ENCODE peak calls at places on chromosomes 1 and 21, in five cellular contexts. O is NCI-H1105 treated with DMSO at 0.1 percent for 48 hours, C is uterus, B is NCI-H1694 treated with DMSO at 0.1 percent for 48 hours, H is NCI-H1436. U is an unnamed sample.

GRCh38 chr1:181497870-181498269 is 14.6 kb downstream of the CACNA1E start:
- DNase-seq in O (no peak), C (no peak), B (no peak), H (no peak), U (no peak)

GRCh38 chr1:6414443-6414844 is 5.3 kb downstream of the HES2 start:
- DNase-seq in O (no peak), C (no peak), B (peak), H (peak), U (no peak)

GRCh38 chr1:151047591-151047924 is at the start of gene C1orf56:
- DNase-seq in O (peak), C (peak), B (peak), H (peak), U (no peak)

GRCh38 chr21:43209575-43210453 is 41.0 kb downstream of the CRYAA start:
- DNase-seq in O (no peak), C (peak), B (no peak), H (no peak), U (no peak)

GRCh38 chr1:109298666-109299086 is 8.1 kb downstream of the MYBPHL start:
- DNase-seq in O (no peak), C (no peak), B (no peak), H (no peak), U (no peak)

GRCh38 chr1:3642921-3643675 is 6.8 kb downstream of the WRAP73 start:
- DNase-seq in O (no peak), C (no peak), B (no peak), H (no peak), U (no peak)

GRCh38 chr1:33007190-33008050 is 29.3 kb downstream of the AK2 start:
- DNase-seq in O (peak), C (peak), B (peak), H (peak), U (peak)

GRCh38 chr1:37410815-37411214 is 63.6 kb upstream of the ZC3H12A start:
- DNase-seq in O (no peak), C (no peak), B (no peak), H (no peak), U (no peak)

GRCh38 chr21:44907966-44908364 is 12.7 kb downstream of the ITGB2 start:
- DNase-seq in O (no peak), C (no peak), B (no peak), H (no peak), U (no peak)

GRCh38 chr1:113928129-113928949 is 785 bp upstream of the HIPK1 start:
- DNase-seq in O (no peak), C (no peak), B (no peak), H (no peak), U (no peak)

GRCh38 chr1:26132825-26133167 is 21.2 kb downstream of the PDIK1L start:
- DNase-seq in O (no peak), C (no peak), B (no peak), H (no peak), U (no peak)

GRCh38 chr1:15849775-15850449 is 2.4 kb downstream of the SPEN start:
- DNase-seq in O (peak), C (peak), B (peak), H (peak), U (peak)

GRCh38 chr1:232611834-232612233 is 18.1 kb downstream of the SIPA1L2 start:
- DNase-seq in O (no peak), C (no peak), B (no peak), H (no peak), U (no peak)

GRCh38 chr21:32009263-32009662 is 136.4 kb downstream of the HUNK start:
- DNase-seq in O (no peak), C (no peak), B (no peak), H (no peak), U (no peak)

GRCh38 chr1:19656780-19657475 is 7.7 kb upstream of the HTR6 start:
- DNase-seq in O (peak), C (no peak), B (no peak), H (no peak), U (no peak)

GRCh38 chr21:32916522-32917099 is 109.1 kb upstream of the OLIG2 start:
- DNase-seq in O (no peak), C (no peak), B (no peak), H (no peak), U (no peak)

GRCh38 chr21:28148400-28149064 is 844.1 kb downstream of the LTN1 start:
- DNase-seq in O (no peak), C (no peak), B (no peak), H (no peak), U (no peak)

U was measured in HS-27A.